ENCODE peak calls at places on chromosomes 13 and 19, in four cellular contexts. R is K562, K is HCT116, S is HepG2. A is an unnamed sample.

GRCh38 chr19:29873024-29873800 is 61.4 kb downstream of the CCNE1 start:
- DNase-seq in R (peak), K (no peak), S (no peak), A (peak)

GRCh38 chr19:5907216-5907615 is 2.5 kb downstream of the VMAC start:
- DNase-seq in R (no peak), K (no peak), S (no peak), A (no peak)

GRCh38 chr19:16882146-16882545 is 6.7 kb upstream of the F2RL3 start:
- DNase-seq in R (no peak), K (peak), S (no peak), A (no peak)

GRCh38 chr19:33487901-33488817 is 33.4 kb downstream of the PEPD start:
- DNase-seq in R (no peak), K (no peak), S (no peak), A (peak)

GRCh38 chr13:42474954-42475353 is 99.0 kb upstream of the TNFSF11 start:
- DNase-seq in R (no peak), K (no peak), S (no peak), A (no peak)

GRCh38 chr13:102721800-102722231 is 27.0 kb upstream of the METTL21C start:
- DNase-seq in R (no peak), K (no peak), S (no peak), A (no peak)

GRCh38 chr19:1074512-1075283 is 7.7 kb downstream of the ARHGAP45 start:
- DNase-seq in R (peak), K (no peak), S (no peak), A (peak)

GRCh38 chr13:42107006-42107405 is 58.6 kb downstream of the DGKH start:
- DNase-seq in R (no peak), K (no peak), S (no peak), A (no peak)

GRCh38 chr13:75326173-75327131 is 155.5 kb downstream of the TBC1D4 start:
- DNase-seq in R (peak), K (no peak), S (no peak), A (peak)

GRCh38 chr19:1675633-1676350 is 23.4 kb upstream of the TCF3 start:
- DNase-seq in R (peak), K (no peak), S (no peak), A (peak)

GRCh38 chr19:31314849-31315620 is 34.2 kb downstream of the TSHZ3 start:
- DNase-seq in R (no peak), K (no peak), S (no peak), A (peak)

GRCh38 chr13:44088409-44088808 is 208.7 kb downstream of the LACC1 start:
- DNase-seq in R (no peak), K (no peak), S (no peak), A (no peak)

GRCh38 chr13:50119593-50119992 is 104.3 kb downstream of the KCNRG start:
- DNase-seq in R (no peak), K (no peak), S (no peak), A (peak)

GRCh38 chr13:42219870-42220269 is 52.1 kb upstream of the AKAP11 start:
- DNase-seq in R (no peak), K (no peak), S (no peak), A (no peak)

GRCh38 chr19:16376649-16377048 is 52.0 kb downstream of the KLF2 start:
- DNase-seq in R (peak), K (no peak), S (no peak), A (peak)

GRCh38 chr19:4103073-4103418 is 20.9 kb downstream of the MAP2K2 start:
- DNase-seq in R (no peak), K (no peak), S (no peak), A (no peak)

GRCh38 chr13:98755116-98755515 is 2.6 kb upstream of the SLC15A1 start:
- DNase-seq in R (no peak), K (no peak), S (no peak), A (no peak)
- TF ChIP-seq REST in R (no peak), K (no peak), S (no peak), A (no peak)

DNA sequence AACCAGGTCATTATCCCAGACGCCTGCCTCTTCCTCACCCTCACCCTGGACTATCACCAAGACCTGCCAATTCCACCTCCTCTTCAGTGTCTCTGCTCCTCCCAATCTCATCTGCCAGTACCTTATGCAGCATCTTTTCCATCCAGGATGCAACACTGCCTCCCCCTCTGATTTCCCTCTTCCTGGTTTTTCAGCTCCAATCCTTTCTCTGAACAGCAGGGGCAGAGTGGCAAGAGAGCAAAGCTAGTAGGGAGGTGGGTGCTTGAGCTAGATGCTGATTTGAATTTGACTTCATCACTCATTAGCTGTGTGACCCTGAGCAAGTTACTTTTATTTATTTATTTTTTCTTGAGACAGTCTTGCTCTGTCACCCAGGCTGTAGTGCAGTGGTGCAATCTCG is 25.6 kb upstream of the CABP5 start:
- DNase-seq in R (no peak), K (no peak), S (no peak), A (no peak)
- TF ChIP-seq YY1 in R (no peak), K (no peak), S (no peak), A (no peak)

GRCh38 chr19:54218259-54218658 is 4.5 kb downstream of the LILRB3 start:
- DNase-seq in R (no peak), K (no peak), S (no peak), A (no peak)

GRCh38 chr19:54211214-54211613 is 10.6 kb downstream of the RPS9 start:
- DNase-seq in R (no peak), K (no peak), S (no peak), A (peak)

GRCh38 chr19:54218960-54219661 is 3.7 kb downstream of the LILRB3 start:
- DNase-seq in R (no peak), K (no peak), S (no peak), A (no peak)

DNA sequence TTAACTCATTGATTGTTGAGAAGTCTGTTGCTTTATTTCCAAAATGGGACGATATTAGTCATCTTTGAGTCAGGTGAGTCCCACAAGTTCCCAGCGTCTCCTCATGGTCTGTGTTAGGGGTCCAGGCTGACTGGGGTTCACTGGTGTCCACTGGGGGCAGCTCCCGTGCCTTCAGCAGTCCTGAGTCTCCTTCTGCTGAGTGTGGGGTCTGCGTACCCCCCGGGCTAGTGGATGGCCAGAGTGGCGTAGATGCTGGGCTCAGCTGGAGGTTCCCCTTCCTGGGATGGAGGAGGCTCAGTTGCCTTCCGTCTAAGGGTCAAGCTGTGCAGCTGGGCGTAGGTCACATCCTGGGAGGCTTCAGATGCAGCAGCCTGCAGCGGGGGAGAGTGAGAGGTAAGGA is 5.9 kb downstream of the LILRB3 start:
- DNase-seq in R (no peak), K (no peak), S (no peak), A (no peak)
- TF ChIP-seq ELF1 in R (no peak), K (no peak), S (no peak), A (no peak)

GRCh38 chr19:58362272-58362994 is at the start of gene ZNF497:
- DNase-seq in R (peak), K (peak), S (peak), A (peak)
- TF ChIP-seq REST in R (peak), K (no peak), S (no peak), A (peak)

GRCh38 chr19:55270172-55270942 is 9.6 kb downstream of the HSPBP1 start:
- DNase-seq in R (no peak), K (no peak), S (no peak), A (no peak)
- TF ChIP-seq YY1 in R (no peak), K (no peak), S (no peak), A (no peak)

A was measured in SK-N-SH.